ENCODE peak calls at places on chromosomes 6 and 20, in six cellular contexts. V is transverse colon, Z is cardiac muscle cell, M is stomach, S is breast epithelium, D is HCT116. E is an unnamed sample.

GRCh38 chr20:37944456-37944981 is 41.6 kb downstream of the VSTM2L start:
- DNase-seq in V (no peak), D (no peak), M (peak; percentile 21), Z (no peak), S (peak; percentile 7), E (no peak)

GRCh38 chr6:121260651-121261102 is 73.6 kb downstream of the TBC1D32 start:
- DNase-seq in V (no peak), Z (no peak), D (no peak), M (no peak), S (no peak), E (no peak)

GRCh38 chr20:15599961-15600360 is 973.3 kb downstream of the KIF16B start:
- DNase-seq in Z (no peak), S (no peak), V (no peak), D (no peak), M (no peak), E (no peak)

GRCh38 chr6:46347669-46348068 is 143.6 kb downstream of the RCAN2 start:
- DNase-seq in S (no peak), Z (no peak), M (no peak), V (no peak), D (no peak), E (peak; percentile 31)

GRCh38 chr20:31788578-31788977 is 30.6 kb upstream of the MYLK2 start:
- DNase-seq in Z (peak; percentile 36), M (no peak), D (no peak), V (no peak), S (no peak), E (no peak)

GRCh38 chr6:105121981-105122380 is 57.8 kb downstream of the POPDC3 start:
- DNase-seq in M (no peak), D (no peak), S (no peak), Z (no peak), V (no peak), E (peak; percentile 74)

GRCh38 chr6:166527849-166528248 is 58.6 kb downstream of the RAMACL start:
- DNase-seq in S (no peak), D (no peak), V (no peak), Z (no peak), M (no peak), E (no peak)

GRCh38 chr6:145561095-145561820 is 174.1 kb downstream of the EPM2A start:
- DNase-seq in D (peak; percentile 23), Z (no peak), M (no peak), V (no peak), S (no peak), E (no peak)

GRCh38 chr20:38255389-38255788 is 5.1 kb downstream of the KIAA1755 start:
- DNase-seq in Z (no peak), V (no peak), S (no peak), M (no peak), D (no peak), E (no peak)

GRCh38 chr20:4444404-4444803 is 277.3 kb upstream of the PRND start:
- DNase-seq in M (no peak), V (no peak), Z (no peak), S (no peak), D (no peak), E (no peak)

GRCh38 chr6:69231983-69232382 is 564.8 kb downstream of the LMBRD1 start:
- DNase-seq in V (no peak), S (no peak), D (no peak), Z (no peak), M (no peak), E (no peak)
- H3K4me3 ChIP-seq in V (no peak overlapping the region), S (no peak overlapping the region), D (no peak overlapping the region), Z (no peak overlapping the region), M (no peak overlapping the region), E (no peak overlapping the region)

DNA sequence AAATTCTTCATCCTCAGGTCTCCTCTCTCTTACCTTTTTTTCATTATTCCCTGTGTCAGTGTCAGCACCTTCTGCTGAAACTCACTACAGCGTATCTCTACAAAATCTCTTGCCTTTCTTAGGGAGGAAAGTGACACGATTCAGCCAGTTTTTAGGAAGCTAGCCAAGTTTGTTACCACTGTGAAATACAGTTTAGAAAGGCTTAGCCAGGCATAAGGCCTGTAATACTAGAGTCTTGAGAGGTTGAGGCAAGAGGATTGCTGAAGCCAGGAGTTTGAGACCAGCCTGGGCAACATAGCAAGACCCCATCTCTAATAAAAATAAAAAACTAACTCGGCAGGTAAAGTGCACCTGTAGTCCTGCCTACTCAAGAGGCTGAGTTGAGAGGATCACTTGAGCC is 16.7 kb downstream of the TAB2 start:
- DNase-seq in S (no peak), Z (no peak), V (no peak), D (no peak), M (no peak), E (no peak)
- H3K4me1 ChIP-seq in S (peaks cover 7% of the 10 kb centered on the region), Z (peaks cover 77% of the 10 kb centered on the region), V (peaks cover 68% of the 10 kb centered on the region), D (peaks cover 72% of the 10 kb centered on the region), M (peaks cover 59% of the 10 kb centered on the region), E (peaks cover 13% of the 10 kb centered on the region)

GRCh38 chr20:19875746-19876145 is 117.7 kb downstream of the RIN2 start:
- DNase-seq in V (no peak), M (no peak), Z (peak; percentile 36), D (no peak), S (no peak), E (no peak)
- H3K4me3 ChIP-seq in V (no peak overlapping the region), M (no peak overlapping the region), Z (no peak overlapping the region), D (no peak overlapping the region), S (no peak overlapping the region), E (no peak overlapping the region)

DNA sequence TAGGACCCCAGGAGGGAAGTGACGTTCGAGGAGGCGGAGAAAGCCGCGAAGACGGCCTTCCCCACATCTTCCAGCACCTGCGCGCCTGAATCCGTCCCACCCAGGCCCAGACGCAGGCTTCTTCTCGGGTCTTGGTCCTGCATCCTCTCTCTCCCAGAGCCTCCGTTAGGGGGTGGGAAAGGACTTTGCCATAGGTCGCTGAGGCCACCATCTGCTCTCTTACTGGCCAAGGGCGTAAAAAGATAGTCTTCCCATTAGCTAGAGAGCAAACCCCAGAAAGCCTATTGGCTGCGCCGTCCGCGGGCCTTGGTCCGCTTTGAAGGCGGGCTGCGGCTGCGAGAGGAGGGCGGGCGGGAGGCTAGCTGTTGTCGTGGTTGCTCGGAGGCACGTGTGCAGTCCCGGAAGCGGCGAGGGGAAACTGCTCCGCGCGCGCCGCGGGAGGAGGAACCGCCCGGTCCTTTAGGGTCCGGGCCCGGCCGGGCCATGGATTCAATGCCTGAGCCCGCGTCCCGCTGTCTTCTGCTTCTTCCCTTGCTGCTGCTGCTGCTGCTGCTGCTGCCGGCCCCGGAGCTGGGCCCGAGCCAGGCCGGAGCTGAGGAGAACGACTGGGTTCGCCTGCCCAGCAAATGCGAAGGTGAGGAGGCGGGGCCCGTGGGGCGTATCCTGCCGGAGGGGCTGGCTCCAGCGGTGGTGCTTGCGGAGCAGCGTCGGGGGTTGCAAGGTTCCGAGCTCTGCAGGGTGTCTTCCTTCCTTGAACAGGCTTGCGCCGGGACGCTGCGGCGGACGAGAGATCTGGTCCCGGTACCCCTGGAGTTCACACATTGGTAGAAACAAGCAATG is at the start of gene CNPY3:
- DNase-seq in D (peak; percentile 98), V (peak; percentile 96), M (peak; percentile 94), Z (peak; percentile 96), S (peak; percentile 94), E (peak; percentile 97)
- H3K4me1 ChIP-seq in D (peaks cover 18% of the 10 kb centered on the region), V (peaks cover 16% of the 10 kb centered on the region), M (peaks cover 26% of the 10 kb centered on the region), Z (peaks cover 7% of the 10 kb centered on the region), S (peaks cover 7% of the 10 kb centered on the region), E (peaks cover 4% of the 10 kb centered on the region)

GRCh38 chr20:44186201-44186600 is 787 bp downstream of the JPH2 start:
- DNase-seq in Z (no peak), M (no peak), S (peak; percentile 20), D (no peak), V (no peak), E (no peak)
- H3K4me3 ChIP-seq in Z (peak overlapping the region; percentile 95), M (peak overlapping the region; percentile 44), S (peak overlapping the region; percentile 33), D (no peak overlapping the region), V (peak overlapping the region; percentile 51), E (no peak overlapping the region)

GRCh38 chr20:20740595-20740994 is 28.2 kb upstream of the RALGAPA2 start:
- DNase-seq in D (no peak), S (no peak), M (no peak), V (no peak), Z (no peak), E (no peak)
- H3K4me1 ChIP-seq in D (no peaks in the 10 kb centered on the region), S (no peaks in the 10 kb centered on the region), M (peaks cover 37% of the 10 kb centered on the region), V (peaks cover 24% of the 10 kb centered on the region), Z (peaks cover 17% of the 10 kb centered on the region), E (no peaks in the 10 kb centered on the region)

DNA sequence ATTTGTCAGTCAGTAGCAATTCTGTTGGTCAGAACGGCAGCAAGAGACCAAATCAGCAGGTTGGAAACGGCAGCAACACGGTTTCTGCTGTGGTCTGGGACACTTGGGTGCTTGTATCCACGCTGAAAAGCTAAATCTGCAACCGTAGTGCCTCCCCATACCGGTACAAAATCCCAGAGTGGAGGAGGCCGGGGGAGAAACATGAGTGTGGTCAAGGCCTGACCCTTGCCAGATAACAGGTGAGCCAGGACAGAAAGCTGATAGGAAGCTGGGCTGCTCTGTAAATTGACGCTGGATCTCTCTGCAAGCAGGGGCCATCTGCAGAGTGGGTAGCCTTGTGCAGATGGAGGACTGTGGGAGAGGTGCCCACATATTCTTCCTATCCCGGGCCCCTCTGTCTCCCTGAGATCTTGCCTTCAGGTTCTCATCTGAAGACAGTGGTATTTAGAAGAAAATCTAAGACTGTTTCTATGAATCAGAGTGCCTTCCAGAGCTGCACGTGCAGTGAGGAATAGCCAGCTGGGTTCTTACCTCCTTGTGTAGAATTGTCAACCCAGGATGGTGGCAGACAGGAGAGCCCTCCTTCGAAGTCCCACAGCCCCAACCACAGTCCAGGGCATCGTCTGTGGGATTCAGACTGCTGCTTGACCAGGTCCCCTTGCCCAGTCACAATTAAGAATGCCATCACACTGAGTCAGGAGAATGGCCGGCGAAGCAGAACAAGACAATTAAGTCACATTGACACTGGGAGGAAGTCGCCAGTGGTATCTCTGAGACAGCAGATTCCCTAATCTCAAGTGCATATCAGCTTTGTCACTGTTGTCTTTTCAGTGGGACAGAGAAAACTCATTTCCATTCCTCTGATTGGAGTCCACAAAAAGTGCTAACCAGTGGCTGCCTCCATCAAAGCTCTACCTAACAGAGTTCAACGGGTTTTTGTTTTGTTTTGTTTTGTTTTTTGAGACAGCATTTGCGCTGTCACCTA is 100.0 kb upstream of the RIPOR2 start:
- DNase-seq in S (no peak), M (no peak), D (no peak), V (no peak), Z (peak; percentile 12), E (no peak)
- H3K4me3 ChIP-seq in S (no peak overlapping the region), M (no peak overlapping the region), D (no peak overlapping the region), V (no peak overlapping the region), Z (no peak overlapping the region), E (no peak overlapping the region)

DNA sequence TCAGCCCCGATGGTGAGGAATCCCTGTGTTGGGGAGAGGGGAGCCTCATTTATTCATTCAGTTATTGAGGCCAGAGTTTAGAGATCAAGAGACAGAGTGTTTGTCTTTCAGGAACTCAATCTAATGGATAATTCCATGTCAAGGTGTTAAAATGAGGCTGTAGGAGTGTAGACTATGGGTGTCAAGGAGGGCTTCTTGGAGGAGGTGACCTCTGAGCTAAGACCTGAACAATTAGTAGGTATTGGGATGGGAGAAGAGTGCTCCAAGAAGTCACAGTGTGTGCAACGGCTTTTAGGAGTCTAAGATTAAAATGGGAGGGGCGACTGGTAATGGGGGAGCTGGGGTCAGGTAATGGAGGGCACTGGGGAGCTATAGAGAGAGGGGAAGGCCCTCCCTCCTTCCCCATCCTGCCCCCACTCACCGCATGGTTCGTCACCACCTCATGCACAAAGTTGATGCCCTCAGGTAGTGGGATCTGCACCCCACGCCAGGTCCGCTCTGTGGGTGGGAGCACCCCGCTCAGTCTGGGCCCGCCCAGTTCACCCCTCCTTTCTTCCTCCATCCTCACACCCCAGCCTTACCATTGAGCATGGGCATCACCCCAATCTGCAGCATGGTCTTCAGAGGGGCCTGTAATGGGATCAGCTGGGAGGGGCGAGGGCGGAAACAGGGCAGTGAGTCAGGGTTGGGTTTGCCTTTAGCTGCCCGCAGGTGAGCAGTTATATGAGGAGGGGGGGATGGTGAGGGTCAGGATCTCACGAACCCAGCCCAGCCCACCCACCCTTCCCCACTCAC is 8.1 kb downstream of the CTSA start:
- DNase-seq in V (no peak), Z (no peak), M (no peak), D (no peak), S (no peak), E (no peak)
- H3K4me1 ChIP-seq in V (no peaks in the 10 kb centered on the region), Z (no peaks in the 10 kb centered on the region), M (no peaks in the 10 kb centered on the region), D (no peaks in the 10 kb centered on the region), S (no peaks in the 10 kb centered on the region), E (no peaks in the 10 kb centered on the region)